ENCODE peak calls at places on chromosomes 16 and 17, in seven cellular contexts. O, S, R, J, H, U and E are unnamed samples.

GRCh38 chr16:14302399-14303181 is 231.5 kb downstream of the MRTFB start:
- DNase-seq in U (peak; percentile 13), S (peak; percentile 78), O (no peak), R (peak; percentile 23), H (no peak), J (peak; percentile 36), E (no peak)

GRCh38 chr17:60817187-60817586 is 139.5 kb downstream of the BCAS3 start:
- DNase-seq in J (no peak), S (no peak), U (no peak), H (no peak), R (no peak), O (no peak), E (no peak)

GRCh38 chr17:50214986-50215730 is 13.7 kb upstream of the COL1A1 start:
- DNase-seq in U (no peak), S (no peak), H (no peak), R (no peak), O (no peak), J (no peak), E (no peak)

GRCh38 chr17:64401244-64401860 is 10.7 kb upstream of the PECAM1 start:
- DNase-seq in J (no peak), O (no peak), U (no peak), S (no peak), H (no peak), R (no peak), E (no peak)

GRCh38 chr17:58084317-58084981 is 1.2 kb downstream of the DYNLL2 start:
- DNase-seq in R (peak; percentile 48), U (peak; percentile 47), H (peak; percentile 56), S (peak; percentile 77), J (no peak), O (peak; percentile 61), E (no peak)

GRCh38 chr16:24836836-24837235 is 8.9 kb upstream of the SLC5A11 start:
- DNase-seq in J (no peak), H (no peak), O (no peak), S (no peak), R (no peak), U (no peak), E (no peak)

GRCh38 chr16:87964049-87964448 is 12.8 kb downstream of the BANP start:
- DNase-seq in O (no peak), R (no peak), J (no peak), U (no peak), H (no peak), S (no peak), E (no peak)

GRCh38 chr17:77083547-77083946 is 57.2 kb upstream of the SEC14L1 start:
- DNase-seq in H (no peak), O (no peak), J (no peak), S (no peak), R (no peak), U (peak; percentile 47), E (no peak)

GRCh38 chr17:72189781-72190593 is 69.2 kb downstream of the SOX9 start:
- DNase-seq in R (no peak), S (no peak), J (no peak), U (no peak), O (no peak), H (no peak), E (no peak)

GRCh38 chr16:818592-818991 is 18.1 kb upstream of the GNG13 start:
- DNase-seq in R (no peak), U (no peak), O (no peak), S (no peak), H (no peak), J (no peak), E (no peak)

GRCh38 chr17:57421393-57421717 is 165.0 kb downstream of the MSI2 start:
- DNase-seq in R (no peak), H (no peak), O (no peak), S (no peak), J (no peak), U (no peak), E (no peak)

GRCh38 chr17:66494023-66494803 is 191.8 kb downstream of the PRKCA start:
- DNase-seq in H (peak; percentile 61), U (no peak), J (no peak), R (peak; percentile 93), O (no peak), S (no peak), E (no peak)

GRCh38 chr17:76873856-76874255 is 5.7 kb downstream of the MGAT5B start:
- DNase-seq in S (no peak), H (no peak), U (no peak), J (no peak), O (no peak), R (no peak), E (no peak)

GRCh38 chr16:86783626-86784266 is 205.4 kb downstream of the FOXL1 start:
- DNase-seq in S (no peak), O (peak; percentile 24), R (no peak), U (no peak), H (no peak), J (no peak), E (no peak)

GRCh38 chr17:81059026-81059425 is 24.1 kb downstream of the BAIAP2 start:
- DNase-seq in H (no peak), R (no peak), J (no peak), S (no peak), O (no peak), U (no peak), E (no peak)

GRCh38 chr16:85162478-85163277 is 50.4 kb upstream of the CIBAR2 start:
- DNase-seq in J (no peak), R (no peak), U (peak; percentile 48), O (no peak), H (no peak), S (no peak), E (peak; percentile 93)

GRCh38 chr16:74623214-74623842 is 16.4 kb upstream of the GLG1 start:
- DNase-seq in O (peak; percentile 7), U (no peak), S (no peak), R (peak; percentile 69), H (no peak), J (no peak), E (peak; percentile 40)

GRCh38 chr17:61247438-61247837 is 152.2 kb upstream of the TBX2 start:
- DNase-seq in H (no peak), R (peak; percentile 28), S (no peak), O (no peak), U (no peak), J (peak; percentile 25), E (no peak)

GRCh38 chr16:11312718-11313492 is 31.8 kb upstream of the PRM1 start:
- DNase-seq in R (peak; percentile 45), J (no peak), O (peak; percentile 59), H (peak; percentile 40), U (peak; percentile 64), S (no peak), E (no peak)

GRCh38 chr16:69187891-69188451 is 1.0 kb downstream of the SNTB2 start:
- DNase-seq in J (peak; percentile 43), H (no peak), O (peak; percentile 43), R (peak; percentile 50), S (peak; percentile 82), U (peak; percentile 47), E (peak; percentile 30)
- TF ChIP-seq POLR2A in J (no peak), H (no peak), O (no peak), R (no peak), S (no peak), U (peak; percentile 34), E (no peak)

DNA sequence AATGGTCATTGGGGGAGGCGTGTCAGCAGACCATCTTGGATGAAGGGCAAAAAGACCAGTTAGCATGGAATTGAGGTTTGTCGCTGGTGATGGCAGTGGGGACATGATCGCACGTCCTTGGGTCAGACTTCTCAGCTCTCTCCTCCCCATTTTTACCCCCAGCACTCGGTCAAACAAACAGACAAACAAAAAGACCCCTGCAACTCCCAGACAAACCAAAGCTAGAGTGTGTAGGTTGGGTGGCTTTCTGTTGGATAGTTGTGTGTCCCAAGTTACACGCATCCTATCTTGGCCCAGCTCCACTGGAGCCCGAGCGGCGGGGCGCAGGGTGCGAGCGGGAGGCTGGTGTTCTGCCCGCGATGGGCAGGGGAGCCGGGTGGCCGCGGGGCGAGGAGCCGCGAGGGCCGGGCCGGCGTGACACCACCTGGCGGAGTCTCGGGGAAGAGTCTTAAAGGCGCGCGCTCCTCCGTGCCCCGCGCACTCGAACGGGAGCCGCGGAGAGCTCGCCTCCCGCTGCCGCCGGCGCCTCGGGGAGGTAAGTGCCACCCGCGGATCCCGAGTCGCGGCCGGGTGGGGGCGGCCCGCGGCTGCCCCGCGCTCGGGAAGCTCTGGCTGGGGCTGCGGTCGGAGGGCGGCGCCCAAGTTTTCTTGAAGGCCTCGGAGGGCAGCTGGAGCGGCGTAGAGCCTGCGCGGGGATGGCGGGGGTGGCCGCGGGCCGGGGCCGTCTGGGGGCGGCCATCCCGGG is 18.5 kb upstream of the NTN1 start:
- DNase-seq in H (no peak), U (no peak), R (no peak), J (peak; percentile 23), O (no peak), S (peak; percentile 81), E (no peak)
- TF ChIP-seq CTCF in H (no peak), U (peak; percentile 40), R (no peak), J (peak; percentile 16), O (no peak), S (peak; percentile 27), E (no peak)

GRCh38 chr16:57098188-57098841 is 5.9 kb downstream of the CPNE2 start:
- DNase-seq in R (no peak), J (no peak), U (no peak), O (no peak), S (no peak), H (no peak), E (no peak)
- H3K4me3 ChIP-seq in R (no peak overlapping the region), J (no peak overlapping the region), U (no peak overlapping the region), O (no peak overlapping the region), S (no peak overlapping the region), H (no peak overlapping the region), E (no peak overlapping the region)

GRCh38 chr16:27315333-27316037 is 1.7 kb downstream of the IL4R start:
- DNase-seq in S (peak; percentile 89), U (peak; percentile 60), R (peak; percentile 88), H (peak; percentile 43), O (peak; percentile 56), J (peak; percentile 49), E (peak; percentile 71)

GRCh38 chr16:27312580-27313421 is 973 bp upstream of the IL4R start:
- DNase-seq in R (no peak), H (no peak), J (no peak), S (no peak), U (no peak), O (no peak), E (peak; percentile 80)

GRCh38 chr16:27313422-27314160 is at the start of gene IL4R:
- DNase-seq in O (peak; percentile 77), J (peak; percentile 82), U (peak; percentile 81), R (peak; percentile 73), H (peak; percentile 22), S (peak; percentile 93), E (peak; percentile 46)

GRCh38 chr16:27314986-27315332 is 1.2 kb downstream of the IL4R start:
- DNase-seq in O (no peak), S (no peak), U (no peak), H (no peak), J (no peak), R (no peak), E (peak; percentile 82)

GRCh38 chr16:27314161-27314723 is 468 bp downstream of the IL4R start:
- DNase-seq in H (peak; percentile 42), O (peak; percentile 57), R (peak; percentile 60), U (peak; percentile 70), J (peak; percentile 72), S (peak; percentile 87), E (peak; percentile 93)
- TF ChIP-seq POLR2A in H (no peak), O (no peak), R (no peak), U (peak; percentile 61), J (no peak), S (no peak), E (no peak)